ENCODE peak calls at places on chromosome 14, in four cellular contexts. D is skeletal muscle cell, M is astrocyte of the cerebellum, U is fibroblast of lung. R is an unnamed sample.

GRCh38 chr14:48129472-48129871 is 454.1 kb upstream of the MDGA2 start:
- DNase-seq in D (no peak), M (no peak), U (no peak), R (no peak)

GRCh38 chr14:29821665-29822429 is 105.8 kb downstream of the PRKD1 start:
- DNase-seq in D (no peak), M (no peak), U (no peak), R (no peak)

GRCh38 chr14:45249847-45250575 is 3.0 kb downstream of the MIS18BP1 start:
- DNase-seq in D (peak), M (peak), U (peak), R (peak)

GRCh38 chr14:30214456-30215090 is 286.9 kb upstream of the PRKD1 start:
- DNase-seq in D (peak), M (peak), U (peak), R (no peak)

GRCh38 chr14:21026251-21026987 is 1.6 kb upstream of the NDRG2 start:
- DNase-seq in D (no peak), M (no peak), U (no peak), R (no peak)

GRCh38 chr14:55752580-55753365 is 172.8 kb downstream of the KTN1 start:
- DNase-seq in D (peak), M (peak), U (peak), R (peak)

GRCh38 chr14:21940887-21941855 is 267.6 kb upstream of the OR4E1 start:
- DNase-seq in D (no peak), M (no peak), U (peak), R (no peak)

GRCh38 chr14:64562432-64562831 is 12.7 kb downstream of the PPP1R36 start:
- DNase-seq in D (no peak), M (no peak), U (no peak), R (no peak)

GRCh38 chr14:73728106-73729014 is 14.2 kb upstream of the PNMA1 start:
- DNase-seq in D (no peak), M (no peak), U (peak), R (no peak)

GRCh38 chr14:70442750-70443149 is 9.2 kb upstream of the ADAM21 start:
- DNase-seq in D (no peak), M (no peak), U (peak), R (no peak)

GRCh38 chr14:55579724-55580400 is at the start of gene KTN1:
- DNase-seq in D (peak), M (no peak), U (peak), R (no peak)

GRCh38 chr14:23097786-23098185 is 2.5 kb downstream of the C14orf119 start:
- DNase-seq in D (no peak), M (no peak), U (no peak), R (no peak)

GRCh38 chr14:100538566-100539318 is 48.5 kb downstream of the BEGAIN start:
- DNase-seq in D (no peak), M (no peak), U (no peak), R (no peak)

GRCh38 chr14:96108061-96108795 is 69.1 kb downstream of the C14orf132 start:
- DNase-seq in D (no peak), M (no peak), U (no peak), R (no peak)

GRCh38 chr14:93113678-93114067 is 2.1 kb downstream of the ITPK1 start:
- DNase-seq in D (no peak), M (no peak), U (no peak), R (no peak)
- H3K4me3 ChIP-seq in D (peak), M (peak), U (no peak), R (peak)

GRCh38 chr14:59869381-59870255 is 958 bp downstream of the RTN1 start:
- DNase-seq in D (no peak), M (no peak), U (no peak), R (no peak)
- H3K4me3 ChIP-seq in D (peak), M (peak), U (no peak), R (peak)

DNA sequence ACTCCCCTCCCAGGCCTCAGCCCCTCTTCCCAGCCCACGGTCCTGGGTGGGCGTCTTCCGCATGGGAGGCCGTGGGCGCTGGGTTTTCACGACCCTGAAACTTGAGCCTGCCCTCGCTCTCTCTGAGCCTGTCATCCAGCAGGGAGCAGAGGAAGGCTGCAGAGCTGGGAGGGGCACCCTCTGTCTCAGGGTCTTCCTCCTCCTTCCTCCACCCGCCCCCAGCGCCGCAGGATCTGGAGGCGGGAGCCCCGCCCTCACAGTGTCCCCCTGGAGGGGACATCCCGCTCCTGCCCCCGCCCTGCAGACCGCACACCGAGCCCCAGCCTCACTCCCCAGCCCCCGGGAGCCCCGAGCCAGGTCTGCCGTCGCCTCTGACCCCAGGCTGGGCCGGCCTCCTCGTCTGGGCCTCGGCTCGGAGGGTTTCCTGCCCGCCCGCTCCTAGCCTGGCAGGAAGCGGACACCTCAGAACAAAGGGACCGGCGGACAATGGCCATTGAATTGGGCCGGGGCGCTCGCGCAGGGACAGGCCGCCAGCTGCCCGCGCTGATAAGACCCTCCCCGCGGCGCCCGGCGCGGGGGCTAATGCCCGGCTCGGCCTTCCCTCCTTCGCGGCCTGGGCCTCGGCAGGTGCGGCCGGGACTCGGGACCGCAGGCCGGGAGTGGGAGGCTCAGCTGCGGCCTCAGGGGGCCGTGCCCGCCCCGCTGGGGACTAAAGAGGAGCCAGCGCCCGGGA is 15.3 kb upstream of the NUDT14 start:
- DNase-seq in D (no peak), M (no peak), U (no peak), R (no peak)
- H3K4me3 ChIP-seq in D (no peak), M (no peak), U (no peak), R (no peak)

DNA sequence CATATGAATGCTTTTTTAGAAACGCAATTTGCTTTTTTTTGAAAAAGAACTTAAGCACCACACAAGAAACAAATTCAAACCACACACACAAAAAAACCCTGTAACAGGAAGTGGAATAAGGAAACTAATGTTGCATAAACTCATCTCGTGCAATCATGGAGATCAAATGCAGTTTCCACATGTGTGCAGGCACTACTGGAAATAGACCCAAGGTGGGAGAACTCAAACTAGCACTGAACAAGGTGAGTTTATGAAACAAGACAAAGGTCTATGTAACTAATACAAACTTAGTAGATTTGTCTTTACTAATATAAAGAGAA is 17.5 kb downstream of the NIN start:
- DNase-seq in D (no peak), M (no peak), U (no peak), R (no peak)
- H3K4me3 ChIP-seq in D (no peak), M (no peak), U (no peak), R (no peak)

GRCh38 chr14:101853455-101854018 is 92.0 kb downstream of the PPP2R5C start:
- DNase-seq in D (no peak), M (no peak), U (no peak), R (no peak)
- H3K4me3 ChIP-seq in D (no peak), M (no peak), U (no peak), R (no peak)

GRCh38 chr14:104603623-104604401 is 760 bp downstream of the TMEM179 start:
- DNase-seq in D (no peak), M (no peak), U (no peak), R (no peak)
- H3K4me3 ChIP-seq in D (no peak), M (no peak), U (no peak), R (no peak)

GRCh38 chr14:33950320-33951182 is at the start of gene EGLN3:
- DNase-seq in D (peak), M (peak), U (peak), R (no peak)

GRCh38 chr14:33946679-33947078 is 4.2 kb downstream of the EGLN3 start:
- DNase-seq in D (no peak), M (no peak), U (no peak), R (no peak)

GRCh38 chr14:33948143-33948962 is 2.5 kb downstream of the EGLN3 start:
- DNase-seq in D (no peak), M (no peak), U (no peak), R (no peak)

GRCh38 chr14:33951183-33951840 is 438 bp upstream of the EGLN3 start:
- DNase-seq in D (no peak), M (no peak), U (no peak), R (no peak)

DNA sequence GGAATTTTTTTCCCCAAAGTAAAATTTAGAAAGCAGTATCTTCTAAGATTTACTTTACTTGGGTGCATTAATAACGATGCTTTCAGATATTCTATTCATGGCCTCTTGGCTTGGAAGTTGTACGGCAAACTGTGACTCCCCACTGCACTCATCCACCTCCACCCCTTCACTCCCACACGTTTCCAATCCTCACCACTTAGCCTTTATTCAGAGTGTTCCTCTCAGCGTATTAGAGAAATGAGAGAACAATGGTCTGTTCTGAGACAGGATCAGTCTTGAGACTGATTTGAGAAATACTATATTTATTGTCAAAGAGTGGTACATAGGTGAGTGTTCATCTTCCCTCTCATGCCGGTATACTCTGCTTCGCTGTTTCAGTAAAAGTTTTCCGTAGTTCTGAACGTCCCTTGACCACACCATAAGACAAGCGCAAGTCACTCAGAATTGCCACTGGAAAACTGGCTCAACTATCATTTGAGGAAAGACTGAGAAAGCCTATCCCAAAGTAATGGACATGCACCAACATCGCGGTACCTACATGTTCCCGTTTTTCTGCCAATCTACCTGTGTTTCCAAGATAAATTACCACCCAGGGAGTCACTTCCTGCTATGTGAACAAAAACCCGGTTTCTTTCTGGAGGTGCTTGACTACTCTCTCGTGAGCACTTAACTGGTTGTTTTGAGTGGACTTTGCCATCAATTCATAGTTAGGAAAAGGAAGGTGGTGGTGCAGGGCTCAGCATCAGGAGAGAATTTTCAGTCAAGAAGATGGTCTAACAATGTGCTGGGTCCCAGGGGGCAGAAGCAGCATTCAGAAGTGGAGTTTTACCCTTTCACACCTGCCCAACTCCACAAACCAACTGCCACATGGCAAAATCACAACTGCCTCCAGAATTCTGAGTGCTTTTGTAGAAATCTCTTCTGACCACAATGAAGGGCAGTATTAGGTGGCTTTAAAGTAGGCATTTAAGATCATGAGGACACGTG is 1.5 kb downstream of the EGLN3 start:
- DNase-seq in D (no peak), M (no peak), U (no peak), R (no peak)
- H3K4me3 ChIP-seq in D (peak), M (peak), U (no peak), R (no peak)

DNA sequence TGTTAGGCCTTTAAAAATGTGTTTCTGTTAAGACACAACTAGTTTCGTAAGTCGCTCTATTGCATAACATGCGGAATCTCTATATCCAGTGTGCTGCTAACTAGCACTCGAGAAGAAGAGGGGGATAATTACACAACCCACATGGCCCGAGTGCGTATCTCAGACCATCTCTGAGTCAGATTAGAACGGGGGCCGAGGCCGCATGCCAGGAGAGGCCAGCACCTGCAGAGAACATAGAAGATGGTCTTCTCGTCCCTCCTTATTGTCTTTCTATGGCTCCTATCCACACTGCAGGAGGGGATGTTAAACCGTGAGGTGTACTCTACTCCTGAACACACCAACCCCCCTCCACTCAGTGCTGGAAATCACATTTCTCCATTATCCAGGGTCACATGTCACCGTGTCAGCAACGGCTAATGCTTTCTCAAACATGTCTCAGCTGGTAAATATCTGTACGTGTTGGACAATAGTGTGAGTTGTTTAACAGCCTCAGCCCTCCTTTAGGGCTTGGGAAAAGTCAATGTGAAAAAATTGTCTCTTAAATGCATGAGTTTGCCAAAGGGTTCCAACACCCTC is 56.3 kb downstream of the CCDC88C start:
- DNase-seq in D (no peak), M (no peak), U (peak), R (no peak)
- H3K4me3 ChIP-seq in D (no peak), M (no peak), U (no peak), R (no peak)

GRCh38 chr14:60241091-60241490 is 7.9 kb upstream of the PPM1A start:
- DNase-seq in D (no peak), M (no peak), U (no peak), R (no peak)
- H3K4me3 ChIP-seq in D (no peak), M (no peak), U (no peak), R (no peak)